ENCODE peak calls at places on chromosome X, in six cellular contexts. One of them, this sample, is unnamed.
A peak's percentile ranks its signal among the peaks of the same experiment; 100 is the strongest.

GRCh38 chrX:44785652-44786051 is 58.2 kb upstream of the DUSP21 start:
- DNase-seq in HCT116: no peak
- DNase-seq in endothelial cell of umbilical vein: no peak
- DNase-seq in A549: peak; percentile 26
- DNase-seq in K562: no peak
- DNase-seq in GM12878: no peak
- DNase-seq in this sample: no peak

GRCh38 chrX:87664381-87664780 is 146.8 kb downstream of the KLHL4 start:
- DNase-seq in HCT116: no peak
- DNase-seq in endothelial cell of umbilical vein: peak; percentile 64
- DNase-seq in A549: peak; percentile 35
- DNase-seq in K562: peak; percentile 3
- DNase-seq in GM12878: no peak
- DNase-seq in this sample: peak; percentile 29

GRCh38 chrX:29215251-29215650 is 628.0 kb downstream of the IL1RAPL1 start:
- DNase-seq in HCT116: no peak
- DNase-seq in endothelial cell of umbilical vein: no peak
- DNase-seq in A549: no peak
- DNase-seq in K562: no peak
- DNase-seq in GM12878: no peak
- DNase-seq in this sample: no peak

GRCh38 chrX:118370921-118371624 is 25.2 kb downstream of the WDR44 start:
- DNase-seq in HCT116: no peak
- DNase-seq in endothelial cell of umbilical vein: no peak
- DNase-seq in A549: no peak
- DNase-seq in K562: no peak
- DNase-seq in GM12878: no peak
- DNase-seq in this sample: no peak

GRCh38 chrX:78476701-78477100 is 149.3 kb upstream of the CYSLTR1 start:
- DNase-seq in HCT116: no peak
- DNase-seq in endothelial cell of umbilical vein: no peak
- DNase-seq in A549: no peak
- DNase-seq in K562: no peak
- DNase-seq in GM12878: no peak
- DNase-seq in this sample: no peak

GRCh38 chrX:129480889-129481288 is 42.4 kb downstream of the SMARCA1 start:
- DNase-seq in HCT116: no peak
- DNase-seq in endothelial cell of umbilical vein: no peak
- DNase-seq in A549: no peak
- DNase-seq in K562: no peak
- DNase-seq in GM12878: no peak
- DNase-seq in this sample: no peak

GRCh38 chrX:49079489-49080428 is at the start of gene WDR45:
- DNase-seq in HCT116: no peak
- DNase-seq in endothelial cell of umbilical vein: peak; percentile 69
- DNase-seq in A549: peak; percentile 78
- DNase-seq in K562: peak; percentile 83
- DNase-seq in GM12878: peak; percentile 8
- DNase-seq in this sample: peak; percentile 80

GRCh38 chrX:30275498-30275897 is 28.6 kb downstream of the MAGEB1 start:
- DNase-seq in HCT116: peak; percentile 15
- DNase-seq in endothelial cell of umbilical vein: peak; percentile 1
- DNase-seq in A549: peak; percentile 55
- DNase-seq in K562: no peak
- DNase-seq in GM12878: no peak
- DNase-seq in this sample: peak; percentile 22

GRCh38 chrX:4547218-4547836 is 833.9 kb upstream of the PRKX start:
- DNase-seq in HCT116: peak; percentile 16
- DNase-seq in endothelial cell of umbilical vein: peak; percentile 10
- DNase-seq in A549: peak; percentile 53
- DNase-seq in K562: peak; percentile 43
- DNase-seq in GM12878: peak; percentile 5
- DNase-seq in this sample: peak; percentile 51

GRCh38 chrX:15714529-15714928 is 23.5 kb upstream of the CA5B start:
- DNase-seq in HCT116: no peak
- DNase-seq in endothelial cell of umbilical vein: peak; percentile 57
- DNase-seq in A549: no peak
- DNase-seq in K562: no peak
- DNase-seq in GM12878: no peak
- DNase-seq in this sample: no peak

GRCh38 chrX:141278306-141278705 is 36.0 kb upstream of the SPANXC start:
- DNase-seq in HCT116: no peak
- DNase-seq in endothelial cell of umbilical vein: peak; percentile 29
- DNase-seq in A549: peak; percentile 22
- DNase-seq in K562: peak; percentile 13
- DNase-seq in GM12878: no peak
- DNase-seq in this sample: peak; percentile 45

GRCh38 chrX:39670281-39670680 is 427.5 kb downstream of the BCOR start:
- DNase-seq in HCT116: no peak
- DNase-seq in endothelial cell of umbilical vein: no peak
- DNase-seq in A549: no peak
- DNase-seq in K562: no peak
- DNase-seq in GM12878: no peak
- DNase-seq in this sample: no peak

GRCh38 chrX:9676738-9677097 is 88.9 kb downstream of the GPR143 start:
- DNase-seq in HCT116: no peak
- DNase-seq in endothelial cell of umbilical vein: no peak
- DNase-seq in A549: no peak
- DNase-seq in K562: no peak
- DNase-seq in GM12878: no peak
- DNase-seq in this sample: no peak

GRCh38 chrX:77740376-77740905 is 45.6 kb downstream of the ATRX start:
- DNase-seq in HCT116: no peak
- DNase-seq in endothelial cell of umbilical vein: no peak
- DNase-seq in A549: no peak
- DNase-seq in K562: no peak
- DNase-seq in GM12878: no peak
- DNase-seq in this sample: no peak

GRCh38 chrX:45449982-45450381 is 249.3 kb upstream of the DIPK2B start:
- DNase-seq in HCT116: peak; percentile 36
- DNase-seq in endothelial cell of umbilical vein: no peak
- DNase-seq in A549: no peak
- DNase-seq in K562: no peak
- DNase-seq in GM12878: no peak
- DNase-seq in this sample: no peak

GRCh38 chrX:107207089-107207488 is 678 bp downstream of the DNAAF6 start:
- DNase-seq in HCT116: no peak
- DNase-seq in endothelial cell of umbilical vein: no peak
- DNase-seq in A549: no peak
- DNase-seq in K562: no peak
- DNase-seq in GM12878: no peak
- DNase-seq in this sample: no peak

GRCh38 chrX:22365460-22365859 is 92.7 kb downstream of the CBLL2 start:
- DNase-seq in HCT116: peak; percentile 86
- DNase-seq in endothelial cell of umbilical vein: peak; percentile 65
- DNase-seq in A549: peak; percentile 29
- DNase-seq in K562: no peak
- DNase-seq in GM12878: no peak
- DNase-seq in this sample: no peak

GRCh38 chrX:257681-258289 is 23.4 kb upstream of the PLCXD1 start:
- DNase-seq in HCT116: no peak
- DNase-seq in endothelial cell of umbilical vein: no peak
- DNase-seq in A549: peak; percentile 0
- DNase-seq in K562: no peak
- DNase-seq in GM12878: no peak
- DNase-seq in this sample: no peak

GRCh38 chrX:76971393-76972376 is 475.5 kb upstream of the FGF16 start:
- DNase-seq in HCT116: no peak
- DNase-seq in endothelial cell of umbilical vein: no peak
- DNase-seq in A549: no peak
- DNase-seq in K562: no peak
- DNase-seq in GM12878: no peak
- DNase-seq in this sample: no peak

GRCh38 chrX:130118396-130118795 is 8.1 kb upstream of the ELF4 start:
- DNase-seq in HCT116: no peak
- DNase-seq in endothelial cell of umbilical vein: peak; percentile 88
- DNase-seq in A549: peak; percentile 43
- DNase-seq in K562: no peak
- DNase-seq in GM12878: no peak
- DNase-seq in this sample: no peak

GRCh38 chrX:10725071-10725470 is 104.7 kb upstream of the MID1 start:
- DNase-seq in HCT116: no peak
- DNase-seq in endothelial cell of umbilical vein: peak; percentile 2
- DNase-seq in A549: peak; percentile 17
- DNase-seq in K562: peak; percentile 32
- DNase-seq in GM12878: no peak
- DNase-seq in this sample: peak; percentile 2

GRCh38 chrX:72180539-72180938 is 1.0 kb upstream of the PIN4 start:
- DNase-seq in HCT116: no peak
- DNase-seq in endothelial cell of umbilical vein: no peak
- DNase-seq in A549: no peak
- DNase-seq in K562: no peak
- DNase-seq in GM12878: no peak
- DNase-seq in this sample: peak; percentile 38

GRCh38 chrX:134971926-134972325 is 18.9 kb upstream of the SMIM10 start:
- DNase-seq in HCT116: no peak
- DNase-seq in endothelial cell of umbilical vein: no peak
- DNase-seq in A549: no peak
- DNase-seq in K562: no peak
- DNase-seq in GM12878: no peak
- DNase-seq in this sample: no peak

GRCh38 chrX:134975516-134975915 is 15.3 kb upstream of the SMIM10 start:
- DNase-seq in HCT116: no peak
- DNase-seq in endothelial cell of umbilical vein: no peak
- DNase-seq in A549: no peak
- DNase-seq in K562: no peak
- DNase-seq in GM12878: no peak
- DNase-seq in this sample: no peak

DNA sequence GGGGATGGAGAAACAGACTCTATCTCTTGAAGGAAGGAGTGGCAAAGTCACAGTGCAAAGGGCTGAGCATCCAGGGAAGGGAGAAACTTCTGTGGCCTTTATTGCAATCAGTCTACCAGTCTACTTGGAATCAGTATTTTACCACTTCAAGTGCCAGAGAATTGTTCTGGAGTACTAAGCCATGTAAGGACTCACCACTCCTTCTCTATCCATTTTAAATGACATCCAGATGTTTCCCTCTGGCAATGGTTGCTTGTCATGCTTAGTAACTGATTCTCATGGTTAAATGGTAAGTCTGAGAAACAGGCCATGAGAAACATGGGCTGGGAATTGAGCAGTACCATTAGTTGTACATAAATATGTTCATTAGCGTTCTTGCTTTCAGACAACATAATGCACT is 21.1 kb upstream of the SMIM10 start:
- DNase-seq in HCT116: no peak
- DNase-seq in endothelial cell of umbilical vein: no peak
- DNase-seq in A549: no peak
- DNase-seq in K562: no peak
- DNase-seq in GM12878: no peak
- DNase-seq in this sample: no peak
- TF ChIP-seq MAX in HCT116: no peak
- TF ChIP-seq MAX in endothelial cell of umbilical vein: no peak
- TF ChIP-seq MAX in A549: no peak
- TF ChIP-seq MAX in K562: no peak
- TF ChIP-seq MAX in GM12878: no peak
- TF ChIP-seq MAX in this sample: no peak

GRCh38 chrX:80335062-80335830 is 85.0 kb upstream of the TENT5D start:
- DNase-seq in HCT116: no peak
- DNase-seq in endothelial cell of umbilical vein: no peak
- DNase-seq in A549: peak; percentile 70
- DNase-seq in K562: no peak
- DNase-seq in GM12878: no peak
- DNase-seq in this sample: no peak
- TF ChIP-seq POLR2A in HCT116: no peak
- TF ChIP-seq POLR2A in endothelial cell of umbilical vein: no peak
- TF ChIP-seq POLR2A in A549: peak; percentile 41
- TF ChIP-seq POLR2A in K562: no peak
- TF ChIP-seq POLR2A in GM12878: no peak
- TF ChIP-seq POLR2A in this sample: no peak

GRCh38 chrX:13693341-13693871 is 4.5 kb downstream of the RAB9A start:
- DNase-seq in HCT116: no peak
- DNase-seq in endothelial cell of umbilical vein: no peak
- DNase-seq in A549: no peak
- DNase-seq in K562: no peak
- DNase-seq in GM12878: no peak
- DNase-seq in this sample: no peak

GRCh38 chrX:13694359-13694758 is 5.4 kb downstream of the RAB9A start:
- DNase-seq in HCT116: no peak
- DNase-seq in endothelial cell of umbilical vein: no peak
- DNase-seq in A549: no peak
- DNase-seq in K562: no peak
- DNase-seq in GM12878: no peak
- DNase-seq in this sample: no peak

GRCh38 chrX:13697440-13697839 is 8.5 kb downstream of the RAB9A start:
- DNase-seq in HCT116: no peak
- DNase-seq in endothelial cell of umbilical vein: no peak
- DNase-seq in A549: no peak
- DNase-seq in K562: no peak
- DNase-seq in GM12878: peak; percentile 73
- DNase-seq in this sample: peak; percentile 49

GRCh38 chrX:13694983-13695382 is 6.1 kb downstream of the RAB9A start:
- DNase-seq in HCT116: no peak
- DNase-seq in endothelial cell of umbilical vein: no peak
- DNase-seq in A549: no peak
- DNase-seq in K562: no peak
- DNase-seq in GM12878: no peak
- DNase-seq in this sample: no peak

DNA sequence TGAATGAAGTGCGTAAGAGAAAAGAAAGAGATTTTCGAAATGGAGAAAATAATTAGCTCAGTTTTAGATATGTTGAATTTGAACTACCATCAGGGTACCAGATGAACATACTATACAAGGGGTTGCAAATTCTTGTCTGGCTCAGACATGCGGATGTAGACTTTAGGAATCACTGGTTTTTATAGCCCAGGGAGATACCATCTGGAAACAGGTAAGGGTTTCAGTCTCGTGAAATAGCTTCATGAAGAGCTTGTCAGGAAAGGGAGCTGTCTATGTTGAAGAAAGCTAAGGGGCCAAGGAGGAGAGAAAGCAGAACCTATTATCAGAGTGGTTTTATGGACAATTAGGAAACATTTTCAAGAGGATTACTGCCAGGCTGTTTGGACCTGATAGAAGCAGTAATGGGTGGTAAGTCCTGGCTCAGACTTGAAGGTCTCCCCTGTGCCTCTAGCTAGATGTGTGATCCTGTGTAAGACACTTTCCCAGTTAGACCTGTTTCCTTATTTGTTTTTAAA is 6.7 kb downstream of the RAB9A start:
- DNase-seq in HCT116: no peak
- DNase-seq in endothelial cell of umbilical vein: no peak
- DNase-seq in A549: no peak
- DNase-seq in K562: no peak
- DNase-seq in GM12878: no peak
- DNase-seq in this sample: peak; percentile 20
- TF ChIP-seq MAX in HCT116: no peak
- TF ChIP-seq MAX in endothelial cell of umbilical vein: no peak
- TF ChIP-seq MAX in A549: no peak
- TF ChIP-seq MAX in K562: no peak
- TF ChIP-seq MAX in GM12878: no peak
- TF ChIP-seq MAX in this sample: no peak

DNA sequence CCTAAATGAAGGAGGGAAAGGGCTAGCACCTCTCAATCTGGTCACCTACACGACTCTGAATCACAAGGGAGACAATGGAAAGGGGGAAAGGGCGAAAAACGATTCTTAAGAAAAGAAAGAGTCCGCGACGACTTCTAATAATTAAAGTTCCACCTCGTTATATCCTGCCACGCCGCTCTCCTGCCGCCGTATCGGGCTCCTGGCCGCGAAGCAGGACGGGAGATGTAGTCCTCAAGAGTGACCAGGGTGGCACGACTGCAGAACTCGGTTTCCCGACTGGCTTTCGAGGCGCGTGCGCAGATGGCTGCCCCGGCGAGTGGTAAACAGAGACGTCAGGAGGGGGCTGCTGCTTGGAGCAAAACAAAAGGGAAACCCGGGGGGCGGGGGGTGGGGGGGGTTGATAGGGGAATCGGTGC is at the start of gene FOXO4:
- DNase-seq in HCT116: peak; percentile 61
- DNase-seq in endothelial cell of umbilical vein: peak; percentile 89
- DNase-seq in A549: peak; percentile 87
- DNase-seq in K562: peak; percentile 80
- DNase-seq in GM12878: no peak
- DNase-seq in this sample: peak; percentile 91
- TF ChIP-seq POLR2A in HCT116: no peak
- TF ChIP-seq POLR2A in endothelial cell of umbilical vein: peak; percentile 20
- TF ChIP-seq POLR2A in A549: peak; percentile 67
- TF ChIP-seq POLR2A in K562: peak; percentile 63
- TF ChIP-seq POLR2A in GM12878: peak; percentile 52
- TF ChIP-seq POLR2A in this sample: peak; percentile 60